ENCODE peak calls at places on chromosomes 6 and 20, in five cellular contexts. T is HEK293T, X is tibial artery, P is posterior vena cava, O is HepG2. Q is an unnamed sample.

GRCh38 chr6:113830140-113830539 is 27.0 kb upstream of the MARCKS start:
- DNase-seq in O (no peak), T (no peak), P (no peak), X (no peak), Q (no peak)

GRCh38 chr6:112041535-112041934 is 12.4 kb upstream of the CCN6 start:
- DNase-seq in X (no peak), O (no peak), T (no peak), P (no peak), Q (no peak)

GRCh38 chr6:37190159-37190535 is 20.2 kb downstream of the PIM1 start:
- DNase-seq in O (no peak), X (no peak), P (no peak), T (no peak), Q (no peak)

GRCh38 chr6:157198425-157199279 is 124.7 kb downstream of the TMEM242 start:
- DNase-seq in X (peak), O (no peak), T (no peak), P (no peak), Q (no peak)

GRCh38 chr6:44245391-44245911 is 1.4 kb upstream of the HSP90AB1 start:
- DNase-seq in X (no peak), O (no peak), T (no peak), P (no peak), Q (no peak)

GRCh38 chr6:73585566-73586415 is 65.0 kb upstream of the EEF1A1 start:
- DNase-seq in T (peak), O (peak), P (no peak), X (no peak), Q (peak)

GRCh38 chr20:824916-825315 is 8.6 kb upstream of the FAM110A start:
- DNase-seq in T (no peak), O (no peak), P (peak), X (peak), Q (no peak)

GRCh38 chr20:3783516-3784225 is 2.4 kb upstream of the SPEF1 start:
- DNase-seq in O (no peak), T (no peak), X (no peak), P (peak), Q (no peak)

GRCh38 chr20:50625986-50626677 is 65.2 kb downstream of the RIPOR3 start:
- DNase-seq in O (peak), T (peak), P (no peak), X (peak), Q (no peak)

GRCh38 chr20:52207020-52207810 is 15.6 kb upstream of the ZFP64 start:
- DNase-seq in X (no peak), O (no peak), P (no peak), T (no peak), Q (no peak)

GRCh38 chr6:1890071-1890470 is 280.4 kb downstream of the FOXC1 start:
- DNase-seq in T (no peak), X (no peak), O (no peak), P (no peak), Q (no peak)

GRCh38 chr20:17505664-17506517 is 25.3 kb downstream of the BFSP1 start:
- DNase-seq in O (peak), T (no peak), X (no peak), P (peak), Q (no peak)

GRCh38 chr20:57680934-57681914 is 28.6 kb downstream of the PMEPA1 start:
- DNase-seq in O (no peak), X (no peak), T (no peak), P (no peak), Q (no peak)

GRCh38 chr6:157283900-157284737 is 39.2 kb downstream of the TMEM242 start:
- DNase-seq in P (peak), O (no peak), T (no peak), X (no peak), Q (no peak)

GRCh38 chr6:6004147-6004995 is 2.4 kb downstream of the NRN1 start:
- DNase-seq in P (no peak), T (peak), O (no peak), X (no peak), Q (no peak)

GRCh38 chr20:23596856-23597255 is 8.9 kb downstream of the CST9 start:
- DNase-seq in O (no peak), T (no peak), P (no peak), X (no peak), Q (no peak)

GRCh38 chr6:116220172-116220571 is 33.7 kb downstream of the TSPYL4 start:
- DNase-seq in P (no peak), T (no peak), O (no peak), X (no peak), Q (no peak)

GRCh38 chr6:43806041-43806757 is 36.2 kb downstream of the VEGFA start:
- DNase-seq in X (no peak), T (no peak), O (peak), P (no peak), Q (no peak)

GRCh38 chr6:36703081-36703606 is 5.5 kb downstream of the RAB44 start:
- DNase-seq in P (peak), X (peak), O (no peak), T (no peak), Q (no peak)

GRCh38 chr6:131001113-131001776 is 61.8 kb downstream of the EPB41L2 start:
- DNase-seq in O (no peak), T (no peak), P (no peak), X (no peak), Q (no peak)

GRCh38 chr6:152094992-152095592 is 287.6 kb downstream of the ESR1 start:
- DNase-seq in T (peak), P (peak), O (peak), X (peak), Q (peak)

GRCh38 chr20:19973920-19974620 is 43.1 kb upstream of the NAA20 start:
- DNase-seq in O (no peak), T (no peak), X (peak), P (peak), Q (no peak)

GRCh38 chr6:156589281-156589680 is 187.9 kb upstream of the ARID1B start:
- DNase-seq in T (no peak), P (no peak), O (no peak), X (no peak), Q (no peak)

GRCh38 chr6:153976921-153977693 is 61.9 kb upstream of the OPRM1 start:
- DNase-seq in O (no peak), T (no peak), X (no peak), P (no peak), Q (peak)

GRCh38 chr20:37777556-37777955 is 83.7 kb downstream of the CTNNBL1 start:
- DNase-seq in P (no peak), T (no peak), O (no peak), X (no peak), Q (no peak)

GRCh38 chr6:167750956-167751358 is 75.8 kb upstream of the AFDN start:
- DNase-seq in O (peak), X (peak), T (no peak), P (no peak), Q (no peak)

GRCh38 chr20:38968090-38968489 is 5.9 kb downstream of the DHX35 start:
- DNase-seq in X (no peak), O (no peak), T (no peak), P (no peak), Q (no peak)

GRCh38 chr20:7926767-7927166 is 13.5 kb downstream of the HAO1 start:
- DNase-seq in P (no peak), X (no peak), O (peak), T (no peak), Q (no peak)

GRCh38 chr6:157050537-157051280 is 272.6 kb downstream of the TMEM242 start:
- DNase-seq in T (no peak), X (no peak), P (no peak), O (no peak), Q (no peak)

GRCh38 chr6:38933426-38933825 is 115.2 kb upstream of the GLP1R start:
- DNase-seq in T (peak), O (peak), X (no peak), P (no peak), Q (no peak)

Q was measured in CD4-positive, CD25-positive, alpha-beta regulatory T cell.